ENCODE peak calls at places on chromosomes 7 and 10, in ten cellular contexts. One of them, this sample, is unnamed.

GRCh38 chr7:130210181-130210935 is 2.7 kb downstream of the SSMEM1 start:
- DNase-seq in MV-4-11: no peak
- DNase-seq in RWPE1: peak
- DNase-seq in iris pigment epithelial cell: peak
- DNase-seq in activated CD8-positive, alpha-beta memory T cell treated with anti-CD3 and anti-CD28 coated beads for 24 hours: no peak
- DNase-seq in occipital lobe: no peak
- DNase-seq in HuH-7.5: no peak
- DNase-seq in activated naive CD4-positive, alpha-beta T cell treated with anti-CD3 and anti-CD28 coated beads, Interleukin-2, amount 10 ng/mL, durations not matched to agents 7 days and 5 days: no peak
- DNase-seq in nucleus accumbens: no peak
- DNase-seq in dermis blood vessel endothelial cell: no peak
- DNase-seq in this sample: no peak

GRCh38 chr7:96305915-96306314 is 16.0 kb downstream of the SLC25A13 start:
- DNase-seq in MV-4-11: no peak
- DNase-seq in RWPE1: no peak
- DNase-seq in iris pigment epithelial cell: no peak
- DNase-seq in activated CD8-positive, alpha-beta memory T cell treated with anti-CD3 and anti-CD28 coated beads for 24 hours: no peak
- DNase-seq in occipital lobe: no peak
- DNase-seq in HuH-7.5: no peak
- DNase-seq in activated naive CD4-positive, alpha-beta T cell treated with anti-CD3 and anti-CD28 coated beads, Interleukin-2, amount 10 ng/mL, durations not matched to agents 7 days and 5 days: no peak
- DNase-seq in nucleus accumbens: no peak
- DNase-seq in dermis blood vessel endothelial cell: no peak
- DNase-seq in this sample: no peak

GRCh38 chr10:132302911-132303310 is 4.8 kb downstream of the STK32C start:
- DNase-seq in MV-4-11: no peak
- DNase-seq in RWPE1: no peak
- DNase-seq in iris pigment epithelial cell: no peak
- DNase-seq in activated CD8-positive, alpha-beta memory T cell treated with anti-CD3 and anti-CD28 coated beads for 24 hours: no peak
- DNase-seq in occipital lobe: no peak
- DNase-seq in HuH-7.5: no peak
- DNase-seq in activated naive CD4-positive, alpha-beta T cell treated with anti-CD3 and anti-CD28 coated beads, Interleukin-2, amount 10 ng/mL, durations not matched to agents 7 days and 5 days: no peak
- DNase-seq in nucleus accumbens: no peak
- DNase-seq in dermis blood vessel endothelial cell: no peak
- DNase-seq in this sample: no peak

GRCh38 chr10:22590115-22590514 is 124.3 kb downstream of the PIP4K2A start:
- DNase-seq in MV-4-11: no peak
- DNase-seq in RWPE1: no peak
- DNase-seq in iris pigment epithelial cell: peak
- DNase-seq in activated CD8-positive, alpha-beta memory T cell treated with anti-CD3 and anti-CD28 coated beads for 24 hours: no peak
- DNase-seq in occipital lobe: no peak
- DNase-seq in HuH-7.5: no peak
- DNase-seq in activated naive CD4-positive, alpha-beta T cell treated with anti-CD3 and anti-CD28 coated beads, Interleukin-2, amount 10 ng/mL, durations not matched to agents 7 days and 5 days: no peak
- DNase-seq in nucleus accumbens: no peak
- DNase-seq in dermis blood vessel endothelial cell: no peak
- DNase-seq in this sample: no peak

GRCh38 chr10:77011823-77012566 is 625.6 kb downstream of the KCNMA1 start:
- DNase-seq in MV-4-11: no peak
- DNase-seq in RWPE1: no peak
- DNase-seq in iris pigment epithelial cell: no peak
- DNase-seq in activated CD8-positive, alpha-beta memory T cell treated with anti-CD3 and anti-CD28 coated beads for 24 hours: no peak
- DNase-seq in occipital lobe: no peak
- DNase-seq in HuH-7.5: no peak
- DNase-seq in activated naive CD4-positive, alpha-beta T cell treated with anti-CD3 and anti-CD28 coated beads, Interleukin-2, amount 10 ng/mL, durations not matched to agents 7 days and 5 days: no peak
- DNase-seq in nucleus accumbens: no peak
- DNase-seq in dermis blood vessel endothelial cell: no peak
- DNase-seq in this sample: no peak

GRCh38 chr7:47148541-47149207 is 433.2 kb downstream of the TNS3 start:
- DNase-seq in MV-4-11: no peak
- DNase-seq in RWPE1: no peak
- DNase-seq in iris pigment epithelial cell: peak
- DNase-seq in activated CD8-positive, alpha-beta memory T cell treated with anti-CD3 and anti-CD28 coated beads for 24 hours: no peak
- DNase-seq in occipital lobe: no peak
- DNase-seq in HuH-7.5: no peak
- DNase-seq in activated naive CD4-positive, alpha-beta T cell treated with anti-CD3 and anti-CD28 coated beads, Interleukin-2, amount 10 ng/mL, durations not matched to agents 7 days and 5 days: no peak
- DNase-seq in nucleus accumbens: no peak
- DNase-seq in dermis blood vessel endothelial cell: no peak
- DNase-seq in this sample: no peak

GRCh38 chr7:40015790-40016296 is 65.8 kb downstream of the CDK13 start:
- DNase-seq in MV-4-11: peak
- DNase-seq in RWPE1: no peak
- DNase-seq in iris pigment epithelial cell: peak
- DNase-seq in activated CD8-positive, alpha-beta memory T cell treated with anti-CD3 and anti-CD28 coated beads for 24 hours: no peak
- DNase-seq in occipital lobe: no peak
- DNase-seq in HuH-7.5: peak
- DNase-seq in activated naive CD4-positive, alpha-beta T cell treated with anti-CD3 and anti-CD28 coated beads, Interleukin-2, amount 10 ng/mL, durations not matched to agents 7 days and 5 days: no peak
- DNase-seq in nucleus accumbens: no peak
- DNase-seq in dermis blood vessel endothelial cell: peak
- DNase-seq in this sample: peak

GRCh38 chr10:96541921-96542320 is 28.2 kb upstream of the TLL2 start:
- DNase-seq in MV-4-11: no peak
- DNase-seq in RWPE1: no peak
- DNase-seq in iris pigment epithelial cell: peak
- DNase-seq in activated CD8-positive, alpha-beta memory T cell treated with anti-CD3 and anti-CD28 coated beads for 24 hours: no peak
- DNase-seq in occipital lobe: no peak
- DNase-seq in HuH-7.5: no peak
- DNase-seq in activated naive CD4-positive, alpha-beta T cell treated with anti-CD3 and anti-CD28 coated beads, Interleukin-2, amount 10 ng/mL, durations not matched to agents 7 days and 5 days: no peak
- DNase-seq in nucleus accumbens: no peak
- DNase-seq in dermis blood vessel endothelial cell: no peak
- DNase-seq in this sample: no peak

GRCh38 chr7:772861-773621 is 46.0 kb upstream of the PRKAR1B start:
- DNase-seq in MV-4-11: no peak
- DNase-seq in RWPE1: no peak
- DNase-seq in iris pigment epithelial cell: no peak
- DNase-seq in activated CD8-positive, alpha-beta memory T cell treated with anti-CD3 and anti-CD28 coated beads for 24 hours: no peak
- DNase-seq in occipital lobe: no peak
- DNase-seq in HuH-7.5: no peak
- DNase-seq in activated naive CD4-positive, alpha-beta T cell treated with anti-CD3 and anti-CD28 coated beads, Interleukin-2, amount 10 ng/mL, durations not matched to agents 7 days and 5 days: no peak
- DNase-seq in nucleus accumbens: no peak
- DNase-seq in dermis blood vessel endothelial cell: no peak
- DNase-seq in this sample: no peak

GRCh38 chr7:129664029-129665012 is 52.8 kb downstream of the NRF1 start:
- DNase-seq in MV-4-11: peak
- DNase-seq in RWPE1: peak
- DNase-seq in iris pigment epithelial cell: peak
- DNase-seq in activated CD8-positive, alpha-beta memory T cell treated with anti-CD3 and anti-CD28 coated beads for 24 hours: no peak
- DNase-seq in occipital lobe: no peak
- DNase-seq in HuH-7.5: peak
- DNase-seq in activated naive CD4-positive, alpha-beta T cell treated with anti-CD3 and anti-CD28 coated beads, Interleukin-2, amount 10 ng/mL, durations not matched to agents 7 days and 5 days: no peak
- DNase-seq in nucleus accumbens: no peak
- DNase-seq in dermis blood vessel endothelial cell: peak
- DNase-seq in this sample: peak

GRCh38 chr7:5421626-5422323 is 1.9 kb downstream of the TNRC18 start:
- DNase-seq in MV-4-11: no peak
- DNase-seq in RWPE1: no peak
- DNase-seq in iris pigment epithelial cell: peak
- DNase-seq in activated CD8-positive, alpha-beta memory T cell treated with anti-CD3 and anti-CD28 coated beads for 24 hours: no peak
- DNase-seq in occipital lobe: peak
- DNase-seq in HuH-7.5: peak
- DNase-seq in activated naive CD4-positive, alpha-beta T cell treated with anti-CD3 and anti-CD28 coated beads, Interleukin-2, amount 10 ng/mL, durations not matched to agents 7 days and 5 days: no peak
- DNase-seq in nucleus accumbens: no peak
- DNase-seq in dermis blood vessel endothelial cell: peak
- DNase-seq in this sample: peak

GRCh38 chr7:127844707-127845331 is 186.4 kb downstream of the LRRC4 start:
- DNase-seq in MV-4-11: no peak
- DNase-seq in RWPE1: no peak
- DNase-seq in iris pigment epithelial cell: peak
- DNase-seq in activated CD8-positive, alpha-beta memory T cell treated with anti-CD3 and anti-CD28 coated beads for 24 hours: no peak
- DNase-seq in occipital lobe: no peak
- DNase-seq in HuH-7.5: no peak
- DNase-seq in activated naive CD4-positive, alpha-beta T cell treated with anti-CD3 and anti-CD28 coated beads, Interleukin-2, amount 10 ng/mL, durations not matched to agents 7 days and 5 days: no peak
- DNase-seq in nucleus accumbens: no peak
- DNase-seq in dermis blood vessel endothelial cell: peak
- DNase-seq in this sample: no peak

GRCh38 chr10:4271193-4271592 is 486.2 kb upstream of the KLF6 start:
- DNase-seq in MV-4-11: no peak
- DNase-seq in RWPE1: no peak
- DNase-seq in iris pigment epithelial cell: no peak
- DNase-seq in activated CD8-positive, alpha-beta memory T cell treated with anti-CD3 and anti-CD28 coated beads for 24 hours: no peak
- DNase-seq in occipital lobe: no peak
- DNase-seq in HuH-7.5: no peak
- DNase-seq in activated naive CD4-positive, alpha-beta T cell treated with anti-CD3 and anti-CD28 coated beads, Interleukin-2, amount 10 ng/mL, durations not matched to agents 7 days and 5 days: no peak
- DNase-seq in nucleus accumbens: no peak
- DNase-seq in dermis blood vessel endothelial cell: no peak
- DNase-seq in this sample: no peak

GRCh38 chr10:96912405-96912804 is 80.3 kb downstream of the LCOR start:
- DNase-seq in MV-4-11: no peak
- DNase-seq in RWPE1: no peak
- DNase-seq in iris pigment epithelial cell: peak
- DNase-seq in activated CD8-positive, alpha-beta memory T cell treated with anti-CD3 and anti-CD28 coated beads for 24 hours: no peak
- DNase-seq in occipital lobe: no peak
- DNase-seq in HuH-7.5: no peak
- DNase-seq in activated naive CD4-positive, alpha-beta T cell treated with anti-CD3 and anti-CD28 coated beads, Interleukin-2, amount 10 ng/mL, durations not matched to agents 7 days and 5 days: no peak
- DNase-seq in nucleus accumbens: no peak
- DNase-seq in dermis blood vessel endothelial cell: no peak
- DNase-seq in this sample: no peak

GRCh38 chr7:27377988-27378387 is 135.4 kb downstream of the EVX1 start:
- DNase-seq in MV-4-11: no peak
- DNase-seq in RWPE1: no peak
- DNase-seq in iris pigment epithelial cell: no peak
- DNase-seq in activated CD8-positive, alpha-beta memory T cell treated with anti-CD3 and anti-CD28 coated beads for 24 hours: no peak
- DNase-seq in occipital lobe: no peak
- DNase-seq in HuH-7.5: no peak
- DNase-seq in activated naive CD4-positive, alpha-beta T cell treated with anti-CD3 and anti-CD28 coated beads, Interleukin-2, amount 10 ng/mL, durations not matched to agents 7 days and 5 days: no peak
- DNase-seq in nucleus accumbens: no peak
- DNase-seq in dermis blood vessel endothelial cell: no peak
- DNase-seq in this sample: no peak

GRCh38 chr7:102415685-102416225 is 17.6 kb upstream of the ORAI2 start:
- DNase-seq in MV-4-11: no peak
- DNase-seq in RWPE1: no peak
- DNase-seq in iris pigment epithelial cell: no peak
- DNase-seq in activated CD8-positive, alpha-beta memory T cell treated with anti-CD3 and anti-CD28 coated beads for 24 hours: peak
- DNase-seq in occipital lobe: no peak
- DNase-seq in HuH-7.5: no peak
- DNase-seq in activated naive CD4-positive, alpha-beta T cell treated with anti-CD3 and anti-CD28 coated beads, Interleukin-2, amount 10 ng/mL, durations not matched to agents 7 days and 5 days: peak
- DNase-seq in nucleus accumbens: no peak
- DNase-seq in dermis blood vessel endothelial cell: peak
- DNase-seq in this sample: no peak

GRCh38 chr10:79149662-79150443 is 81.1 kb downstream of the ZMIZ1 start:
- DNase-seq in MV-4-11: peak
- DNase-seq in RWPE1: peak
- DNase-seq in iris pigment epithelial cell: peak
- DNase-seq in activated CD8-positive, alpha-beta memory T cell treated with anti-CD3 and anti-CD28 coated beads for 24 hours: peak
- DNase-seq in occipital lobe: no peak
- DNase-seq in HuH-7.5: no peak
- DNase-seq in activated naive CD4-positive, alpha-beta T cell treated with anti-CD3 and anti-CD28 coated beads, Interleukin-2, amount 10 ng/mL, durations not matched to agents 7 days and 5 days: peak
- DNase-seq in nucleus accumbens: no peak
- DNase-seq in dermis blood vessel endothelial cell: peak
- DNase-seq in this sample: no peak

GRCh38 chr10:125792342-125793063 is 16.9 kb upstream of the MMP21 start:
- DNase-seq in MV-4-11: no peak
- DNase-seq in RWPE1: no peak
- DNase-seq in iris pigment epithelial cell: no peak
- DNase-seq in activated CD8-positive, alpha-beta memory T cell treated with anti-CD3 and anti-CD28 coated beads for 24 hours: no peak
- DNase-seq in occipital lobe: no peak
- DNase-seq in HuH-7.5: peak
- DNase-seq in activated naive CD4-positive, alpha-beta T cell treated with anti-CD3 and anti-CD28 coated beads, Interleukin-2, amount 10 ng/mL, durations not matched to agents 7 days and 5 days: no peak
- DNase-seq in nucleus accumbens: no peak
- DNase-seq in dermis blood vessel endothelial cell: no peak
- DNase-seq in this sample: no peak

GRCh38 chr7:5296627-5297226 is 14.0 kb downstream of the SLC29A4 start:
- DNase-seq in MV-4-11: no peak
- DNase-seq in RWPE1: peak
- DNase-seq in iris pigment epithelial cell: no peak
- DNase-seq in activated CD8-positive, alpha-beta memory T cell treated with anti-CD3 and anti-CD28 coated beads for 24 hours: peak
- DNase-seq in occipital lobe: no peak
- DNase-seq in HuH-7.5: no peak
- DNase-seq in activated naive CD4-positive, alpha-beta T cell treated with anti-CD3 and anti-CD28 coated beads, Interleukin-2, amount 10 ng/mL, durations not matched to agents 7 days and 5 days: peak
- DNase-seq in nucleus accumbens: no peak
- DNase-seq in dermis blood vessel endothelial cell: peak
- DNase-seq in this sample: no peak

GRCh38 chr10:26029858-26030257 is 95.8 kb downstream of the MYO3A start:
- DNase-seq in MV-4-11: no peak
- DNase-seq in RWPE1: no peak
- DNase-seq in iris pigment epithelial cell: no peak
- DNase-seq in activated CD8-positive, alpha-beta memory T cell treated with anti-CD3 and anti-CD28 coated beads for 24 hours: no peak
- DNase-seq in occipital lobe: no peak
- DNase-seq in HuH-7.5: no peak
- DNase-seq in activated naive CD4-positive, alpha-beta T cell treated with anti-CD3 and anti-CD28 coated beads, Interleukin-2, amount 10 ng/mL, durations not matched to agents 7 days and 5 days: no peak
- DNase-seq in nucleus accumbens: no peak
- DNase-seq in dermis blood vessel endothelial cell: no peak
- DNase-seq in this sample: no peak

GRCh38 chr10:89283988-89284475 is 17.8 kb upstream of the IFIT2 start:
- DNase-seq in MV-4-11: no peak
- DNase-seq in RWPE1: no peak
- DNase-seq in iris pigment epithelial cell: peak
- DNase-seq in activated CD8-positive, alpha-beta memory T cell treated with anti-CD3 and anti-CD28 coated beads for 24 hours: no peak
- DNase-seq in occipital lobe: peak
- DNase-seq in HuH-7.5: no peak
- DNase-seq in activated naive CD4-positive, alpha-beta T cell treated with anti-CD3 and anti-CD28 coated beads, Interleukin-2, amount 10 ng/mL, durations not matched to agents 7 days and 5 days: no peak
- DNase-seq in nucleus accumbens: no peak
- DNase-seq in dermis blood vessel endothelial cell: no peak
- DNase-seq in this sample: peak

GRCh38 chr7:96004598-96004997 is 232.2 kb downstream of the DYNC1I1 start:
- DNase-seq in MV-4-11: peak
- DNase-seq in RWPE1: no peak
- DNase-seq in iris pigment epithelial cell: no peak
- DNase-seq in activated CD8-positive, alpha-beta memory T cell treated with anti-CD3 and anti-CD28 coated beads for 24 hours: no peak
- DNase-seq in occipital lobe: no peak
- DNase-seq in HuH-7.5: no peak
- DNase-seq in activated naive CD4-positive, alpha-beta T cell treated with anti-CD3 and anti-CD28 coated beads, Interleukin-2, amount 10 ng/mL, durations not matched to agents 7 days and 5 days: no peak
- DNase-seq in nucleus accumbens: no peak
- DNase-seq in dermis blood vessel endothelial cell: no peak
- DNase-seq in this sample: no peak

GRCh38 chr10:102778781-102779180 is 35.0 kb downstream of the WBP1L start:
- DNase-seq in MV-4-11: no peak
- DNase-seq in RWPE1: no peak
- DNase-seq in iris pigment epithelial cell: peak
- DNase-seq in activated CD8-positive, alpha-beta memory T cell treated with anti-CD3 and anti-CD28 coated beads for 24 hours: no peak
- DNase-seq in occipital lobe: no peak
- DNase-seq in HuH-7.5: no peak
- DNase-seq in activated naive CD4-positive, alpha-beta T cell treated with anti-CD3 and anti-CD28 coated beads, Interleukin-2, amount 10 ng/mL, durations not matched to agents 7 days and 5 days: no peak
- DNase-seq in nucleus accumbens: no peak
- DNase-seq in dermis blood vessel endothelial cell: no peak
- DNase-seq in this sample: no peak

GRCh38 chr7:99720370-99721128 is 14.4 kb downstream of the CYP3A7 start:
- DNase-seq in MV-4-11: no peak
- DNase-seq in RWPE1: no peak
- DNase-seq in iris pigment epithelial cell: no peak
- DNase-seq in activated CD8-positive, alpha-beta memory T cell treated with anti-CD3 and anti-CD28 coated beads for 24 hours: no peak
- DNase-seq in occipital lobe: no peak
- DNase-seq in HuH-7.5: no peak
- DNase-seq in activated naive CD4-positive, alpha-beta T cell treated with anti-CD3 and anti-CD28 coated beads, Interleukin-2, amount 10 ng/mL, durations not matched to agents 7 days and 5 days: no peak
- DNase-seq in nucleus accumbens: no peak
- DNase-seq in dermis blood vessel endothelial cell: no peak
- DNase-seq in this sample: no peak

This sample was measured in midbrain.